ENCODE peak calls at places on chromosomes 6 and 20, in six cellular contexts. D is IMR-90, N is uterus, K is heart left ventricle, I is transverse colon, T is right lobe of liver. W is an unnamed sample. For H3K4me1, the result is how much of the 10 kb centered on the place peaks cover.

GRCh38 chr6:168791916-168792315 is 350.9 kb downstream of the SMOC2 start:
- DNase-seq in T (no peak), I (no peak), K (no peak), D (no peak), N (no peak), W (no peak)

GRCh38 chr6:170172825-170173231 is 118.0 kb downstream of the DLL1 start:
- DNase-seq in D (no peak), N (no peak), T (peak), K (no peak), I (no peak), W (no peak)

GRCh38 chr6:155248021-155249001 is 15.5 kb upstream of the CLDN20 start:
- DNase-seq in I (peak), K (no peak), D (peak), N (peak), T (no peak), W (no peak)

GRCh38 chr20:14336667-14337066 is 745 bp downstream of the FLRT3 start:
- DNase-seq in K (no peak), T (no peak), I (no peak), N (no peak), D (peak), W (no peak)

GRCh38 chr20:4929686-4930397 is 71.5 kb downstream of the SLC23A2 start:
- DNase-seq in D (peak), T (no peak), K (no peak), I (no peak), N (no peak), W (no peak)

GRCh38 chr6:20931093-20931492 is 396.8 kb downstream of the CDKAL1 start:
- DNase-seq in I (no peak), N (no peak), T (no peak), D (no peak), K (no peak), W (no peak)

GRCh38 chr20:61904456-61904855 is 161.2 kb downstream of the TAF4 start:
- DNase-seq in K (peak), I (no peak), D (no peak), T (no peak), N (no peak), W (no peak)

GRCh38 chr6:72824833-72825232 is 203.0 kb downstream of the KCNQ5 start:
- DNase-seq in T (no peak), I (no peak), K (no peak), N (no peak), D (no peak), W (no peak)

GRCh38 chr6:71410681-71411080 is 122.1 kb downstream of the OGFRL1 start:
- DNase-seq in T (no peak), D (no peak), K (no peak), I (no peak), N (no peak), W (no peak)

GRCh38 chr6:28940294-28940858 is 16.6 kb upstream of the TRIM27 start:
- DNase-seq in T (no peak), D (no peak), I (peak), N (peak), K (no peak), W (no peak)

GRCh38 chr6:139133272-139133671 is 1.6 kb upstream of the HECA start:
- DNase-seq in I (peak), N (no peak), K (no peak), T (no peak), D (no peak), W (no peak)

GRCh38 chr20:5863040-5863811 is 87.1 kb downstream of the TRMT6 start:
- DNase-seq in D (peak), N (peak), I (no peak), T (no peak), K (no peak), W (no peak)

GRCh38 chr6:75850026-75850385 is 101.0 kb downstream of the MYO6 start:
- DNase-seq in K (no peak), N (no peak), T (no peak), D (no peak), I (no peak), W (no peak)

GRCh38 chr6:134512946-134513345 is 195.0 kb upstream of the SGK1 start:
- DNase-seq in I (no peak), D (peak), N (no peak), T (peak), K (peak), W (no peak)

GRCh38 chr6:89944826-89945407 is 50.6 kb downstream of the GJA10 start:
- DNase-seq in N (no peak), T (no peak), K (no peak), I (no peak), D (peak), W (no peak)

GRCh38 chr20:309306-309840 is 12.0 kb downstream of the ZCCHC3 start:
- DNase-seq in N (no peak), K (no peak), I (no peak), T (no peak), D (peak), W (no peak)

GRCh38 chr6:21026576-21027273 is 492.5 kb downstream of the CDKAL1 start:
- DNase-seq in K (no peak), N (no peak), T (no peak), I (no peak), D (peak), W (no peak)

GRCh38 chr6:54846857-54847721 is 518 bp downstream of the FAM83B start:
- DNase-seq in K (no peak), I (peak), D (no peak), N (no peak), T (no peak), W (no peak)

GRCh38 chr6:71310261-71310660 is 21.6 kb downstream of the OGFRL1 start:
- DNase-seq in T (no peak), I (no peak), N (no peak), K (no peak), D (no peak), W (no peak)

GRCh38 chr20:58558483-58559367 is 43.5 kb upstream of the APCDD1L start:
- DNase-seq in D (no peak), K (no peak), T (no peak), N (no peak), I (no peak), W (no peak)

GRCh38 chr6:25889877-25890853 is 16.1 kb upstream of the SLC17A3 start:
- DNase-seq in D (peak), I (peak), N (no peak), K (no peak), T (no peak), W (no peak)

GRCh38 chr6:17385660-17386059 is 7.7 kb upstream of the CAP2 start:
- DNase-seq in T (no peak), I (no peak), D (peak), N (no peak), K (no peak), W (no peak)

GRCh38 chr6:160259585-160259984 is 964 bp upstream of the SLC22A2 start:
- DNase-seq in D (no peak), K (no peak), I (no peak), N (no peak), T (no peak), W (no peak)

GRCh38 chr6:154786144-154786868 is 53.1 kb downstream of the SCAF8 start:
- DNase-seq in K (no peak), N (no peak), T (no peak), I (no peak), D (no peak), W (no peak)

GRCh38 chr20:20603339-20603990 is 109.0 kb downstream of the RALGAPA2 start:
- DNase-seq in N (no peak), K (no peak), T (no peak), D (no peak), I (no peak), W (no peak)

GRCh38 chr6:34560366-34561226 is 4.5 kb upstream of the SPDEF start:
- DNase-seq in D (peak), I (no peak), T (no peak), K (no peak), N (no peak), W (no peak)

GRCh38 chr6:47235964-47236760 is 73.5 kb downstream of the TNFRSF21 start:
- DNase-seq in I (peak), N (no peak), K (no peak), D (no peak), T (no peak), W (no peak)

GRCh38 chr20:63572788-63573738 is 976 bp downstream of the HELZ2 start:
- DNase-seq in T (no peak), K (no peak), D (no peak), I (no peak), N (no peak), W (no peak)

GRCh38 chr6:31587791-31588777 is 2.0 kb downstream of the LST1 start:
- DNase-seq in T (no peak), D (no peak), K (no peak), I (no peak), N (no peak), W (no peak)

GRCh38 chr20:45432294-45432693 is 16.4 kb downstream of the PIGT start:
- DNase-seq in K (no peak), T (no peak), D (no peak), N (no peak), I (no peak), W (no peak)

GRCh38 chr6:166119116-166119911 is 48.3 kb downstream of the TBXT start:
- DNase-seq in I (no peak), N (no peak), T (no peak), D (no peak), K (no peak), W (no peak)

GRCh38 chr6:150004101-150004782 is 21.1 kb downstream of the RAET1L start:
- DNase-seq in I (no peak), D (no peak), K (no peak), T (no peak), N (no peak), W (no peak)

GRCh38 chr20:54195483-54196472 is 12.1 kb upstream of the PFDN4 start:
- DNase-seq in T (no peak), N (no peak), K (no peak), I (no peak), D (no peak), W (no peak)

GRCh38 chr6:64776359-64776758 is 930.7 kb downstream of the EYS start:
- DNase-seq in D (no peak), T (no peak), K (no peak), N (no peak), I (no peak), W (no peak)

DNA sequence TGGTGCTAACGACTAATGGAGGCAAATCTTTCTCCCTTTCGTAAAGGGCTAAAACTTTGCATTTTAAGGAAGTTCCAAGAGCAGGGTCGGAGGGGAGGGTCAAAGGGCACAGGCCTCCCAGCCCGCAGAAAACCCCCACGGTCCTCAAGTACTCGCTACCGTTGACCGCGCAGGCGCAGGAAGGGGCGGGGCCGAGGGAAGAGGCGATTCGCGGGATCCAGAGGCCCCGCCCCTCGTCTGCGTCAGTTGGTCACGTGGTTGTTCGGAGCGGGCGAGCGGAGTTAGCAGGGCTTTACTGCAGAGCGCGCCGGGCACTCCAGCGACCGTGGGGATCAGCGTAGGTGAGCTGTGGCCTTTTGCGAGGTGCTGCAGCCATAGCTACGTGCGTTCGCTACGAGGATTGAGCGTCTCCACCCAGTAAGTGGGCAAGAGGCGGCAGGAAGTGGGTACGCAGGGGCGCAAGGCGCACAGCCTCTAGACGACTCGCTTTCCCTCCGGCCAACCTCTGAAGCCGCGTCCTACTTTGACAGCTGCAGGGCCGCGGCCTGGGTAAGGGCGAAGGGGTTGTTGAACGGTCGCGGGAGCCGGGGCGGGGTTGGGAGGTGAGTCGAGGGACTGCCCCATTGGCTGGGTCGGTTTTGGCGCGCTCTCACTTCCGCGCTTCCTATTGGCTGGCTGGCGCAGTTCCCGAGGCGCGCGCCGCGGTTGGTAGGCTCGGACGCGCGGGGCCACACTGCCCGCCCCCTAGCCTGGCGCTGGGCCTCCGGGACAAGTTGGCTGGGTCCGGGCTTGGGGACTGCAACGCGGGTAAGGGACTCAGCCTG is at the start of gene GMNN:
- DNase-seq in I (peak), D (peak), K (peak), T (peak), N (peak), W (peak)
- TF ChIP-seq POLR2A in I (peak), D (peak), K (peak), T (peak), N (peak), W (peak)

GRCh38 chr6:112037783-112038216 is 16.1 kb upstream of the CCN6 start:
- DNase-seq in T (no peak), I (peak), D (peak), K (no peak), N (peak), W (no peak)
- H3K27ac ChIP-seq in T (no peak), I (peak), D (no peak), K (peak), N (peak), W (peak)

GRCh38 chr6:332671-333070 is 40.4 kb downstream of the DUSP22 start:
- DNase-seq in I (no peak), D (peak), K (no peak), N (no peak), T (no peak), W (no peak)

GRCh38 chr6:335146-335545 is 42.9 kb downstream of the DUSP22 start:
- DNase-seq in D (no peak), K (no peak), I (no peak), T (no peak), N (no peak), W (no peak)

GRCh38 chr6:335572-335971 is 43.3 kb downstream of the DUSP22 start:
- DNase-seq in T (no peak), K (no peak), I (no peak), D (no peak), N (no peak), W (no peak)

GRCh38 chr6:333379-334002 is 41.2 kb downstream of the DUSP22 start:
- DNase-seq in K (no peak), I (no peak), D (peak), T (no peak), N (no peak), W (no peak)

GRCh38 chr6:334536-334935 is 42.2 kb downstream of the DUSP22 start:
- DNase-seq in N (no peak), I (no peak), K (no peak), T (no peak), D (no peak), W (no peak)
- H3K4me1 ChIP-seq in N (under half), I (under half), K (under half), T (under half), D (under half), W (under half)

GRCh38 chr20:32888636-32889035 is 29.9 kb downstream of the EFCAB8 start:
- DNase-seq in I (no peak), K (no peak), D (no peak), T (no peak), N (no peak), W (no peak)
- TF ChIP-seq POLR2A in I (no peak), K (no peak), D (no peak), T (no peak), N (no peak), W (no peak)

GRCh38 chr20:37343212-37343993 is 2.5 kb upstream of the SRC start:
- DNase-seq in D (no peak), N (no peak), I (peak), K (no peak), T (no peak), W (no peak)

GRCh38 chr20:37345339-37346231 is at the start of gene SRC:
- DNase-seq in I (peak), K (peak), N (peak), D (peak), T (peak), W (no peak)

GRCh38 chr20:37343994-37344355 is 2.0 kb upstream of the SRC start:
- DNase-seq in K (no peak), T (no peak), N (no peak), I (no peak), D (no peak), W (no peak)

GRCh38 chr20:37346232-37346525 is 239 bp downstream of the SRC start:
- DNase-seq in K (no peak), N (no peak), D (no peak), T (no peak), I (no peak), W (no peak)

GRCh38 chr20:37344506-37345338 is 1.2 kb upstream of the SRC start:
- DNase-seq in T (no peak), I (peak), D (no peak), K (no peak), N (no peak), W (no peak)
- H3K27ac ChIP-seq in T (no peak), I (peak), D (no peak), K (no peak), N (peak), W (peak)

GRCh38 chr6:121442591-121442990 is 7.1 kb downstream of the GJA1 start:
- DNase-seq in N (no peak), D (no peak), T (no peak), K (no peak), I (no peak), W (no peak)

GRCh38 chr6:121449331-121449730 is 13.9 kb downstream of the GJA1 start:
- DNase-seq in D (no peak), K (no peak), N (no peak), T (no peak), I (no peak), W (no peak)

GRCh38 chr6:121439456-121440250 is 4.2 kb downstream of the GJA1 start:
- DNase-seq in N (no peak), T (no peak), D (no peak), K (no peak), I (no peak), W (no peak)

GRCh38 chr6:121441477-121441876 is 6.0 kb downstream of the GJA1 start:
- DNase-seq in K (no peak), D (no peak), T (no peak), N (no peak), I (no peak), W (no peak)

GRCh38 chr6:121443953-121444590 is 8.6 kb downstream of the GJA1 start:
- DNase-seq in D (no peak), T (no peak), N (no peak), K (no peak), I (no peak), W (no peak)
- H3K4me1 ChIP-seq in D (under half), T (under half), N (under half), K (half or more), I (under half), W (half or more)

DNA sequence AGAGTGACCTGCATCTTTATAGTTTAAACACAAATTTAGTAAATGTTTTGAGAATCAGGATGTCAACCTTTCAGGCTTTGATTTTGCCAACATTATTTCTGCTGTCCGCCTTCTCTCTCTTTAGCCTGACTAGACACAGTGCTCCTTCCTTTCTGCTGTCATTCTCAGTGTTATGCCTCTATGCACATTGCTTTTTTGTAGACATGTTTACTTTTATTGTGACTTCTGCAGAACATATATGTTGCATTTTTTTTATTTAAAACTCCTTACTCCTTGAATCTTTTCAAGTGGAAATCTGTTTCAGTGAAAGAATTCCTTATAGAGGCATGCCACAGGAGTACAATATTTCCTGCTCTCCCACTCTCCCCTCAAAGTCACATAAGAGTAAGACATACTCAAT is 64.2 kb downstream of the LAMA4 start:
- DNase-seq in D (no peak), I (no peak), T (no peak), K (no peak), N (no peak), W (no peak)
- TF ChIP-seq POLR2A in D (no peak), I (no peak), T (no peak), K (no peak), N (no peak), W (no peak)

GRCh38 chr6:113672691-113673149 is 184.4 kb upstream of the MARCKS start:
- DNase-seq in D (peak), I (no peak), N (peak), K (peak), T (peak), W (no peak)

GRCh38 chr6:113674075-113674474 is 183.1 kb upstream of the MARCKS start:
- DNase-seq in T (peak), I (no peak), D (no peak), K (no peak), N (no peak), W (no peak)

GRCh38 chr6:113676057-113676456 is 181.1 kb upstream of the MARCKS start:
- DNase-seq in N (no peak), D (no peak), K (no peak), I (no peak), T (no peak), W (no peak)

GRCh38 chr6:113680351-113680750 is 176.8 kb upstream of the MARCKS start:
- DNase-seq in I (no peak), N (no peak), K (no peak), T (no peak), D (no peak), W (no peak)

GRCh38 chr6:113676972-113677371 is 180.2 kb upstream of the MARCKS start:
- DNase-seq in I (no peak), D (no peak), N (no peak), K (no peak), T (no peak), W (no peak)
- H3K27ac ChIP-seq in I (no peak), D (no peak), N (no peak), K (no peak), T (no peak), W (no peak)

W was measured in esophagus squamous epithelium.